ENCODE peak calls at places on chromosomes 12 and 14, in seven cellular contexts. J is NCI-H2171; G is endothelial cell; C is stimulated activated CD8-positive, alpha-beta memory T cell treated with anti-CD3 and anti-CD28 coated beads, Interleukin-7, amount 100 ng/mL, for 48 hours; Q is astrocyte; E is HFFc6; W is G401. B is an unnamed sample.

GRCh38 chr12:64494998-64495729 is 43.2 kb downstream of the TBK1 start:
- DNase-seq in C (no peak), G (no peak), Q (no peak), W (peak), J (peak), E (no peak), B (no peak)

GRCh38 chr12:42705863-42706262 is 116.3 kb upstream of the PRICKLE1 start:
- DNase-seq in E (peak), W (no peak), C (no peak), G (no peak), J (no peak), Q (peak), B (no peak)

GRCh38 chr14:105475916-105476845 is 1.6 kb downstream of the CRIP2 start:
- DNase-seq in E (no peak), C (no peak), W (no peak), J (no peak), G (peak), Q (peak), B (no peak)

GRCh38 chr12:126432780-126433179 is 1367.5 kb downstream of the AACS start:
- DNase-seq in E (no peak), G (no peak), J (no peak), Q (no peak), W (no peak), C (no peak), B (no peak)

GRCh38 chr12:31803306-31804184 is 74.7 kb upstream of the AMN1 start:
- DNase-seq in G (no peak), W (no peak), E (no peak), C (no peak), Q (no peak), J (no peak), B (no peak)

GRCh38 chr12:120793357-120793756 is 67.7 kb downstream of the ACADS start:
- DNase-seq in G (no peak), J (no peak), W (no peak), C (no peak), Q (no peak), E (no peak), B (no peak)

GRCh38 chr12:68467514-68467913 is 135.4 kb upstream of the MDM1 start:
- DNase-seq in Q (no peak), W (no peak), C (no peak), G (no peak), J (no peak), E (no peak), B (no peak)

GRCh38 chr14:34766611-34767010 is 52.2 kb upstream of the CFL2 start:
- DNase-seq in C (no peak), G (no peak), E (peak), Q (peak), J (no peak), W (no peak), B (no peak)

GRCh38 chr14:73526036-73526984 is 10.6 kb upstream of the ACOT1 start:
- DNase-seq in C (no peak), W (no peak), E (peak), J (no peak), G (no peak), Q (peak), B (no peak)

GRCh38 chr12:65858831-65859230 is 34.5 kb downstream of the HMGA2 start:
- DNase-seq in C (no peak), G (no peak), W (no peak), E (peak), J (no peak), Q (no peak), B (no peak)

GRCh38 chr14:60092516-60092915 is 793 bp downstream of the PCNX4 start:
- DNase-seq in W (peak), J (no peak), Q (peak), E (peak), G (peak), C (no peak), B (no peak)

GRCh38 chr14:50560929-50561280 is 960 bp downstream of the ATL1 start:
- DNase-seq in J (peak), W (peak), C (peak), G (peak), E (no peak), Q (peak), B (peak)

GRCh38 chr14:100082723-100083122 is 17.5 kb downstream of the EVL start:
- DNase-seq in W (no peak), G (no peak), C (no peak), E (no peak), J (no peak), Q (no peak), B (no peak)

GRCh38 chr14:69055973-69056372 is 76.9 kb upstream of the ACTN1 start:
- DNase-seq in E (no peak), J (no peak), C (no peak), W (no peak), Q (no peak), G (no peak), B (no peak)

GRCh38 chr12:64730585-64730964 is 28.6 kb downstream of the GNS start:
- DNase-seq in J (peak), C (no peak), E (no peak), G (no peak), Q (no peak), W (no peak), B (no peak)

GRCh38 chr12:54765652-54766051 is 88.7 kb upstream of the MUCL1 start:
- DNase-seq in G (no peak), E (no peak), J (no peak), Q (no peak), C (no peak), W (no peak), B (no peak)

GRCh38 chr12:32988982-32989381 is 92.4 kb upstream of the PKP2 start:
- DNase-seq in J (no peak), G (no peak), W (no peak), Q (peak), C (no peak), E (no peak), B (no peak)

GRCh38 chr12:31931796-31932715 is 27.2 kb upstream of the RESF1 start:
- DNase-seq in E (no peak), W (no peak), J (no peak), G (no peak), Q (no peak), C (no peak), B (no peak)

B was measured in WERI-Rb-1.